ENCODE peak calls at places on chromosome 10, in five cellular contexts. One of them, this sample, is unnamed.

GRCh38 chr10:628386-629045 is 61.0 kb downstream of the DIP2C start:
- DNase-seq in heart left ventricle: no peak
- DNase-seq in stomach: no peak
- DNase-seq in spleen: peak; percentile 78
- DNase-seq in suprapubic skin: no peak
- DNase-seq in this sample: no peak

GRCh38 chr10:60237977-60238376 is 151.7 kb downstream of the ANK3 start:
- DNase-seq in spleen: no peak
- DNase-seq in stomach: no peak
- DNase-seq in heart left ventricle: no peak
- DNase-seq in suprapubic skin: no peak
- DNase-seq in this sample: no peak

GRCh38 chr10:43852141-43852540 is 203.5 kb upstream of the ZNF32 start:
- DNase-seq in suprapubic skin: no peak
- DNase-seq in heart left ventricle: no peak
- DNase-seq in stomach: no peak
- DNase-seq in spleen: peak; percentile 30
- DNase-seq in this sample: no peak

GRCh38 chr10:34764347-34764991 is 50.6 kb downstream of the PARD3 start:
- DNase-seq in stomach: no peak
- DNase-seq in heart left ventricle: no peak
- DNase-seq in spleen: no peak
- DNase-seq in suprapubic skin: no peak
- DNase-seq in this sample: no peak

GRCh38 chr10:42952931-42953683 is 123.8 kb upstream of the RET start:
- DNase-seq in spleen: peak; percentile 43
- DNase-seq in heart left ventricle: peak; percentile 24
- DNase-seq in suprapubic skin: peak; percentile 40
- DNase-seq in stomach: peak; percentile 17
- DNase-seq in this sample: peak; percentile 78

GRCh38 chr10:24468281-24468751 is 255.4 kb downstream of the ARHGAP21 start:
- DNase-seq in heart left ventricle: no peak
- DNase-seq in suprapubic skin: no peak
- DNase-seq in stomach: peak; percentile 43
- DNase-seq in spleen: no peak
- DNase-seq in this sample: no peak

GRCh38 chr10:62735464-62736188 is 68.9 kb upstream of the ADO start:
- DNase-seq in suprapubic skin: no peak
- DNase-seq in heart left ventricle: no peak
- DNase-seq in stomach: no peak
- DNase-seq in spleen: no peak
- DNase-seq in this sample: no peak

GRCh38 chr10:68963151-68963550 is 7.2 kb downstream of the DDX21 start:
- DNase-seq in stomach: no peak
- DNase-seq in spleen: no peak
- DNase-seq in heart left ventricle: no peak
- DNase-seq in suprapubic skin: no peak
- DNase-seq in this sample: no peak

GRCh38 chr10:15295540-15296325 is 75.4 kb downstream of the FAM171A1 start:
- DNase-seq in heart left ventricle: no peak
- DNase-seq in stomach: no peak
- DNase-seq in suprapubic skin: no peak
- DNase-seq in spleen: no peak
- DNase-seq in this sample: peak; percentile 14

GRCh38 chr10:24396396-24396795 is 187.5 kb downstream of the KIAA1217 start:
- DNase-seq in suprapubic skin: no peak
- DNase-seq in stomach: no peak
- DNase-seq in spleen: no peak
- DNase-seq in heart left ventricle: no peak
- DNase-seq in this sample: no peak

GRCh38 chr10:80272793-80273522 is 16.5 kb downstream of the MAT1A start:
- DNase-seq in heart left ventricle: no peak
- DNase-seq in stomach: peak; percentile 23
- DNase-seq in suprapubic skin: no peak
- DNase-seq in spleen: no peak
- DNase-seq in this sample: no peak

GRCh38 chr10:35182631-35183510 is 56.2 kb downstream of the CREM start:
- DNase-seq in suprapubic skin: no peak
- DNase-seq in heart left ventricle: no peak
- DNase-seq in spleen: no peak
- DNase-seq in stomach: no peak
- DNase-seq in this sample: no peak

GRCh38 chr10:132107211-132107946 is 41.6 kb downstream of the JAKMIP3 start:
- DNase-seq in heart left ventricle: peak; percentile 48
- DNase-seq in suprapubic skin: no peak
- DNase-seq in stomach: peak; percentile 20
- DNase-seq in spleen: peak; percentile 52
- DNase-seq in this sample: peak; percentile 82

GRCh38 chr10:71848325-71849277 is 2.5 kb downstream of the PSAP start:
- DNase-seq in spleen: peak; percentile 6
- DNase-seq in heart left ventricle: no peak
- DNase-seq in suprapubic skin: peak; percentile 13
- DNase-seq in stomach: no peak
- DNase-seq in this sample: no peak

GRCh38 chr10:71850745-71851629 is at the start of gene PSAP:
- DNase-seq in heart left ventricle: peak; percentile 100
- DNase-seq in stomach: peak; percentile 100
- DNase-seq in spleen: peak; percentile 100
- DNase-seq in suprapubic skin: peak; percentile 99
- DNase-seq in this sample: peak; percentile 100

GRCh38 chr10:71847418-71847817 is 3.6 kb downstream of the PSAP start:
- DNase-seq in stomach: no peak
- DNase-seq in suprapubic skin: no peak
- DNase-seq in heart left ventricle: no peak
- DNase-seq in spleen: peak; percentile 66
- DNase-seq in this sample: no peak

GRCh38 chr10:71850021-71850744 is 868 bp downstream of the PSAP start:
- DNase-seq in spleen: peak; percentile 24
- DNase-seq in heart left ventricle: no peak
- DNase-seq in stomach: no peak
- DNase-seq in suprapubic skin: no peak
- DNase-seq in this sample: no peak

DNA sequence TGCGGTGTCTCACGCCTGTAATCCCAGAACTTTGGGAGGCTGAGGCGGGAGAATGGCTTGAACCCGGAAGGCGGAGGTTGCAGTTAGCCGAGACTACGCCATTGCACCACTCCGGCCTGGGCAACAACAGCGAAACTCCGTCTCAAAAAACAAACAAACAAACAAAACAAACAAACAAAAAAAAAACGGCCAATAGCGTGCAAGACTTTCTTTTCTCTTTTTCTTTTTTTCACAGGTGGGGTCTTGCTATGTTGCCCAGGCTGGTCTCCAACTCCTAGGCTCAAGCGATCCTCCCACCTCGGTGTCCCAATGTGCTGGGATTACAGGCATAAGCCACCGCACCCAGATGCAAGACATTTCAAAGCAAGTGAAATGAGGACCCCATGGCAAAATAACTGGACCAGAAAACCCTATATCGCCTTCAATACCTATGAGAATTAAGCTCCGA is 1.6 kb downstream of the PSAP start:
- DNase-seq in suprapubic skin: no peak
- DNase-seq in stomach: no peak
- DNase-seq in heart left ventricle: no peak
- DNase-seq in spleen: peak; percentile 62
- DNase-seq in this sample: no peak
- H3K4me3 ChIP-seq in suprapubic skin: peak overlapping the region; percentile 100
- H3K4me3 ChIP-seq in stomach: peak overlapping the region; percentile 91
- H3K4me3 ChIP-seq in heart left ventricle: peak overlapping the region; percentile 92
- H3K4me3 ChIP-seq in spleen: peak overlapping the region; percentile 92
- H3K4me3 ChIP-seq in this sample: no peak overlapping the region

DNA sequence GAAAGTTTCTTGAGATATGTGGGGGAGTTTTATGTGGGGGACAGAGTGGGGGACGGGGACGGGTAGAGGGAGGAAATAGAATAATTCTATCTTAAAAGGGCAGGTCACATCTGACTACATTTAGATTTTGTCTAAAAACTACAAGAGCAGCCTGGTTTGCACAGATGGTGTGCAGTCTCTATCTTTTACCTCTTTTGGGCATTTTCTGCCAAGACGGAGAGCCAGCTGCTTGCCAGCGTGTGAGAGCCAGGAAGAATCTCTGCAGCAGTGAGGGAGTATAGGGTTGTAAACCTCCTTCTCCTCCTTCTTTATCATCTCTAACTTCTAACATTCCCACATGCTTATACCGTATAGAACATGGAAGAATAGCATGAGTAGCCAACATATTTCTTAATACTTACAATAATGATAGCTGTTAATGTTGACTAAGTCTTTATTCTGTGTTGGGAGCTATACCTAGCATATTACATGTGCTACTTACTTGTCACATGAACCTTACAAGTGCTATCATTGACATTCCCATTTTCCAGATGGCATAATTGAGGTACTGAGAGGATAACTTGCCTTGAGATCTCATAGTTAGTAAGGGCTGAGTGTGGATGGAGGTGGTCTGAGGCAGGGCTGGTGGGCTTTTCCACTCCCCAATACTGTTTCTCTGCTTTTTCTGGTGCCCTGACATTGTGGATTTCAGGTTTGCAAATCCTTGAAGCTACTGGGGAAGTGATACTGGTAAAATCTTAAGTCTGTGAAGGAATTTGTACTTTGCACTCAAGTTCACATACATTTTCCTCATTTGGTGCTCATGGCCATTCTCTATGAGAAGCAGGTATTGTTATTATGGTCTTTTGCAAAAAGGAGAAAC is 1.1 kb downstream of the ENTPD1 start:
- DNase-seq in heart left ventricle: no peak
- DNase-seq in spleen: no peak
- DNase-seq in suprapubic skin: no peak
- DNase-seq in stomach: no peak
- DNase-seq in this sample: no peak
- TF ChIP-seq POLR2A in heart left ventricle: no peak
- TF ChIP-seq POLR2A in spleen: no peak
- TF ChIP-seq POLR2A in suprapubic skin: no peak
- TF ChIP-seq POLR2A in stomach: no peak
- TF ChIP-seq POLR2A in this sample: no peak

GRCh38 chr10:71394926-71395562 is 1.7 kb upstream of the CDH23 start:
- DNase-seq in heart left ventricle: no peak
- DNase-seq in suprapubic skin: no peak
- DNase-seq in spleen: no peak
- DNase-seq in stomach: no peak
- DNase-seq in this sample: peak; percentile 78

GRCh38 chr10:71395621-71396020 is 1.1 kb upstream of the CDH23 start:
- DNase-seq in heart left ventricle: no peak
- DNase-seq in spleen: no peak
- DNase-seq in suprapubic skin: no peak
- DNase-seq in stomach: no peak
- DNase-seq in this sample: no peak

GRCh38 chr10:71392791-71393781 is 3.6 kb upstream of the CDH23 start:
- DNase-seq in stomach: no peak
- DNase-seq in heart left ventricle: no peak
- DNase-seq in spleen: no peak
- DNase-seq in suprapubic skin: no peak
- DNase-seq in this sample: no peak

GRCh38 chr10:71392292-71392691 is 4.4 kb upstream of the CDH23 start:
- DNase-seq in stomach: no peak
- DNase-seq in heart left ventricle: no peak
- DNase-seq in suprapubic skin: no peak
- DNase-seq in spleen: no peak
- DNase-seq in this sample: no peak

GRCh38 chr10:71393841-71394475 is 2.8 kb upstream of the CDH23 start:
- DNase-seq in spleen: no peak
- DNase-seq in heart left ventricle: no peak
- DNase-seq in stomach: no peak
- DNase-seq in suprapubic skin: no peak
- DNase-seq in this sample: no peak
- H3K4me3 ChIP-seq in spleen: no peak overlapping the region
- H3K4me3 ChIP-seq in heart left ventricle: no peak overlapping the region
- H3K4me3 ChIP-seq in stomach: no peak overlapping the region
- H3K4me3 ChIP-seq in suprapubic skin: no peak overlapping the region
- H3K4me3 ChIP-seq in this sample: no peak overlapping the region

DNA sequence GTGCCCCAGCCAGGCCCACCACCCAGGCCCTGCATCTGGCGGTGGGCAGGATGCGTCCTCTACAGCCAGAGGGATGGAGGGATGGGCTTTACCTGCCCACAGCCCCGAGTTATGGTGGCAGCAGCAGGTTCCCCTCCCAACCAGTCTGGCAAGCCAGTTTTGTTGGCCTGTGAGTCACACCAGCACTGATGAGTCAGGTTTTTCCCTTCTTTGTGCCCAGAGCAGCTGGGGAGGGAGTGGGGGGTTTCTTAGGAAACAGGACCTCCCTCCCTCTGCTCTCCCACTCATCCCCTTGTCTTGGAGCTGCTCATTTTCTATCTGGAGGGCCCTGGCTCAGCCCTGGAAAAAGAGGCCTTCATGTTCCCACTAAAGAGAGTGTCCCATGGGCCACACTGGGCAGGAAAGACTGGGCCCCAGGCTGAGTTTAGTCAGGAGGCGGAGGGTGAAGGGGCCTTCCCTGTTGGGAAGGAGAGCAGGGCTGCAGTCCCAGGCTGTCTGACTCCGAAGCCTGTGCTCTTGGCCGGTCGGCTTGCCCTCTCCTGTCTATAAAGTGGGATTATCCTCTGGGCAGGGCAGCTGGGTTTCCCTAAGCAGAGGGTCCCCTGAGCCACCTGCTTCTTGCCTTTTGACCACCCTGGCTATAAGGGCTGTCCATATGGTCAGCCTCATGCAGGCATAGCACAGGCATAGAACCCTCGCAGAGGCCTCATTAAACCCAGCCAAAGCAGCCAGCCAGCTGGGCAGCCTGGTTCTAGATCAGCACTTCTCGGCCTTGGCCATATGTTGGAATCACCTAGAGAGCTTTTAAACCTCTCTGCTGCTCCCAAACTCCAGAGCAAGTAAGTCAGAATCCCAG is 30.2 kb upstream of the ANKRD2 start:
- DNase-seq in stomach: peak; percentile 40
- DNase-seq in suprapubic skin: peak; percentile 88
- DNase-seq in spleen: peak; percentile 54
- DNase-seq in heart left ventricle: peak; percentile 77
- DNase-seq in this sample: peak; percentile 83
- TF ChIP-seq POLR2A in stomach: no peak
- TF ChIP-seq POLR2A in suprapubic skin: no peak
- TF ChIP-seq POLR2A in spleen: no peak
- TF ChIP-seq POLR2A in heart left ventricle: no peak
- TF ChIP-seq POLR2A in this sample: no peak

DNA sequence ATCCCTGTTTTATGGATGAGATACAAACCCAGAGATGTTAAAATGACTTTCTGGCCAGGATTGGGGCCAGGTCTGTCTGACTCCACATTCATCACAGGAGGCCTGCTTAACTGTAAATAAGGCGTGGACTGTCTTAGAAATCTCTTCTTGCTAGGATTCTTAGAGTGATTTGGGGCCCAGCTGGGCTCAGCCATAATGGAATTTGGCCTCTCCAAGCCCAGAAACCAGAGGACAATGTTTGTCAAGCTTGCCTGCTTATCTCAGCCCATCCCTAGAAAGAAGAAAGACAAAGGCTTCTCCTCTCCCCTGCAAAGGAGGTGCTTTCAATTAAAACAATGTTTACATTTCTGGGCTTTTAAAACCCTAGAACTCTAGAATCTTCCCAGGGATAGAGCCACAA is 2.9 kb downstream of the HABP2 start:
- DNase-seq in suprapubic skin: no peak
- DNase-seq in stomach: no peak
- DNase-seq in spleen: peak; percentile 2
- DNase-seq in heart left ventricle: no peak
- DNase-seq in this sample: no peak
- H3K4me3 ChIP-seq in suprapubic skin: no peak overlapping the region
- H3K4me3 ChIP-seq in stomach: no peak overlapping the region
- H3K4me3 ChIP-seq in spleen: no peak overlapping the region
- H3K4me3 ChIP-seq in heart left ventricle: no peak overlapping the region
- H3K4me3 ChIP-seq in this sample: no peak overlapping the region

GRCh38 chr10:104437226-104437625 is 83.6 kb downstream of the CFAP58 start:
- DNase-seq in stomach: no peak
- DNase-seq in suprapubic skin: no peak
- DNase-seq in heart left ventricle: no peak
- DNase-seq in spleen: no peak
- DNase-seq in this sample: no peak
- TF ChIP-seq POLR2A in stomach: no peak
- TF ChIP-seq POLR2A in suprapubic skin: no peak
- TF ChIP-seq POLR2A in heart left ventricle: no peak
- TF ChIP-seq POLR2A in spleen: no peak
- TF ChIP-seq POLR2A in this sample: no peak

This sample was measured in lower leg skin.